ENCODE peak calls at places on chromosomes 1 and 21, in four cellular contexts. H is transverse colon, C is mammary epithelial cell, Q is A549. P is an unnamed sample.

GRCh38 chr21:38811257-38811656 is 5.5 kb downstream of the ETS2 start:
- DNase-seq in C (peak; percentile 98), Q (peak; percentile 35), H (no peak), P (peak; percentile 96)

GRCh38 chr1:64948905-64949833 is 17.2 kb downstream of the JAK1 start:
- DNase-seq in H (no peak), Q (no peak), C (peak; percentile 71), P (peak; percentile 80)

GRCh38 chr1:58204284-58204683 is 342.2 kb downstream of the OMA1 start:
- DNase-seq in C (no peak), Q (peak; percentile 1), H (no peak), P (no peak)

GRCh38 chr1:160544647-160545046 is 21.6 kb upstream of the SLAMF6 start:
- DNase-seq in C (no peak), Q (peak; percentile 28), H (no peak), P (peak; percentile 24)

GRCh38 chr1:111176678-111177077 is 23.8 kb downstream of the DENND2D start:
- DNase-seq in C (no peak), Q (no peak), H (no peak), P (no peak)

GRCh38 chr1:46719689-46720088 is 775 bp upstream of the EFCAB14 start:
- DNase-seq in H (peak; percentile 59), Q (no peak), C (peak; percentile 20), P (peak; percentile 67)

GRCh38 chr1:65253800-65254319 is 55.5 kb upstream of the DNAJC6 start:
- DNase-seq in H (no peak), Q (no peak), C (peak; percentile 51), P (peak; percentile 67)

GRCh38 chr1:44129616-44130500 is 11.2 kb downstream of the KLF17 start:
- DNase-seq in C (no peak), H (no peak), Q (no peak), P (no peak)

GRCh38 chr1:21100496-21100895 is 76.2 kb downstream of the EIF4G3 start:
- DNase-seq in H (no peak), Q (no peak), C (no peak), P (peak; percentile 15)

GRCh38 chr1:75922698-75923097 is 9.5 kb downstream of the ASB17 start:
- DNase-seq in C (no peak), H (no peak), Q (no peak), P (no peak)

GRCh38 chr21:27101533-27101932 is 134.6 kb upstream of the ADAMTS5 start:
- DNase-seq in H (no peak), Q (no peak), C (no peak), P (no peak)

GRCh38 chr1:168437821-168438220 is 106.0 kb downstream of the XCL2 start:
- DNase-seq in Q (no peak), C (peak; percentile 56), H (no peak), P (peak; percentile 36)

GRCh38 chr1:82177190-82177589 is 376.5 kb downstream of the ADGRL2 start:
- DNase-seq in Q (no peak), H (no peak), C (peak; percentile 9), P (peak; percentile 59)

DNA sequence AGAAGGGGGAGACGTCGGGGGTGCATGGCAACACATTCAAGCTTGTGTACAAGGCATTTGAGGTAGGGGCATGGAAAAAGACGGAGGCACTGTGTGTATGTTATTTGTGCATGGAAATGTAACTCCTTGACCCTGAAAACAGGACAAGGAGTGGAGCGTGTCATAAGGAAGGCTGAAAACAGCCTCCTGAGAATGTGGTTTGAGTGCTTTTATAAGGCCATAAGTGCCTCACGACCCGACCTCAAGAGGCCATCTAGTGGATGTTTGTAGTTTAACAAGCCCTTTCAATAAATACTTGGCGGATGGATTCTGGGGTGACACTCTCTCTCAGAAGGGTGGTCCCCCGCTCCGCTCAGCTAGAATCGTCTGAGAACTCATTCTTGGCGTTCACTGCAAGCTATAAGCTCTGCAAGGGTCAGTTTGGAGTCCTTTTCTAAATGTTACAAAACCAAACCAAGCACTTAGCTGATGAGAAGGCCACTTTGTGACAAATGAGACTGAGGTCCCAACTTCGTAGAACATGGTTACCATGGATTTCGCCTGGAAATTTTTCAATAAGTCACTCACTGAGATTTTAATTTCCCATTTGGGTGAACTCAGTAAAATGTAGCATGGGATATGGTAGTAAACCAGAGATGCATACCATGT is 38.8 kb upstream of the CLCA4 start:
- DNase-seq in C (no peak), H (no peak), Q (peak; percentile 21), P (peak; percentile 46)
- TF ChIP-seq CTCF in C (peak; percentile 35), H (peak; percentile 62), Q (peak; percentile 29), P (peak; percentile 46)

GRCh38 chr1:231604276-231604621 is 22.3 kb upstream of the DISC1 start:
- DNase-seq in C (no peak), H (no peak), Q (no peak), P (no peak)
- H3K4me3 ChIP-seq in C (no peak overlapping the region), H (peak overlapping the region; percentile 55), Q (peak overlapping the region; percentile 48), P (no peak overlapping the region)

GRCh38 chr21:42539931-42540343 is 26.3 kb downstream of the SLC37A1 start:
- DNase-seq in H (no peak), C (no peak), Q (no peak), P (no peak)
- TF ChIP-seq CTCF in H (no peak), C (no peak), Q (no peak), P (peak; percentile 9)

DNA sequence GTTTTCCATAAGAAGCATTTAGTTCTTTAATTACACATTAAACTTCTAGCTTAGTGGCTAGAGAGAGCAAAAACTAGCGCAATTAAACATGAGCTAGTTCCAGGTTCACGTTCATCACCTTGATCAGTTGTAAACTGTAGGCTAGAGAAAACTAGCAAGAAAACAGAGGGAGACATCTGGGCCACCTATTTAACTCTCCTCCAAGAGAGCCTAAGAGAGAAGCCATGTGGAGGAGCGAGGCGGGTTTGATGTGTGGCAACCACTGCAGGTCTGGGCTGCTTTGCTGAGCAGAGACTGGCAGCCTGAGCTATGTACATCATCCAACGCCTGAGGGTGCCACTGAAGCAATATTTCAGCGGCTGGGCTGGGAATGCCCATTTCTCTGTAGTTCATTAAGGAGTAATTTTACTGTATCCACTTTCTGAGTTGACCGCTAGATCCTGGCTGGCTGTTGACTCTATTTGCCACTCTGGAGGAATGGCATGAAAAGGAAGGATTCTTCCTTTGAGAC is 252.9 kb downstream of the DYRK1A start:
- DNase-seq in Q (no peak), H (no peak), C (peak; percentile 79), P (peak; percentile 93)
- H3K4me3 ChIP-seq in Q (no peak overlapping the region), H (no peak overlapping the region), C (no peak overlapping the region), P (no peak overlapping the region)

GRCh38 chr1:197400522-197400902 is 132.5 kb downstream of the CRB1 start:
- DNase-seq in C (no peak), H (no peak), Q (no peak), P (no peak)
- TF ChIP-seq CTCF in C (no peak), H (no peak), Q (no peak), P (no peak)

GRCh38 chr1:165441166-165441955 is 3.6 kb downstream of the RXRG start:
- DNase-seq in Q (no peak), H (no peak), C (no peak), P (no peak)

GRCh38 chr1:165444897-165445370 is at the start of gene RXRG:
- DNase-seq in C (peak; percentile 1), H (no peak), Q (no peak), P (peak; percentile 9)

GRCh38 chr1:165443539-165444289 is 1.2 kb downstream of the RXRG start:
- DNase-seq in C (no peak), Q (no peak), H (no peak), P (no peak)

GRCh38 chr1:165442053-165442452 is 2.9 kb downstream of the RXRG start:
- DNase-seq in H (no peak), Q (no peak), C (no peak), P (no peak)

DNA sequence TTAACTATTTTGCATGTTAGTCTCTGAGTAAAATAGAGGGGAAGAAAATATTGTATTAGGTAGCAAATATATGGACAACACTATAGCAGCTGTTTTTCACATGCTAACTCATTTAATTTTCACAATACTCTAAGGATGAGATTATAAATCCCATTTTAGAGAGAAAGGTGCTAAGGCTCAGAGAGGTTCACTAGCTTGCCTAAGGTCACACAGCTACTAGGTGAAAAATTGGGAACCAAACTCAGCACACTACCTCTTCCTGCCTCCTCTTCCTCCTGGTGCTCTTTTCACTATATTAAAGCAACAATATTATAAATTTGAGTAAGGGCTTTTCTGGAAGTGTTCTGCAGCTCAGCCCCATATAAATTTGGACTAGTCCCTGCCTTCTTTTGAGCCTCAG is 2.3 kb downstream of the RXRG start:
- DNase-seq in C (no peak), Q (no peak), H (no peak), P (no peak)
- H3K4me3 ChIP-seq in C (no peak overlapping the region), Q (no peak overlapping the region), H (no peak overlapping the region), P (no peak overlapping the region)

DNA sequence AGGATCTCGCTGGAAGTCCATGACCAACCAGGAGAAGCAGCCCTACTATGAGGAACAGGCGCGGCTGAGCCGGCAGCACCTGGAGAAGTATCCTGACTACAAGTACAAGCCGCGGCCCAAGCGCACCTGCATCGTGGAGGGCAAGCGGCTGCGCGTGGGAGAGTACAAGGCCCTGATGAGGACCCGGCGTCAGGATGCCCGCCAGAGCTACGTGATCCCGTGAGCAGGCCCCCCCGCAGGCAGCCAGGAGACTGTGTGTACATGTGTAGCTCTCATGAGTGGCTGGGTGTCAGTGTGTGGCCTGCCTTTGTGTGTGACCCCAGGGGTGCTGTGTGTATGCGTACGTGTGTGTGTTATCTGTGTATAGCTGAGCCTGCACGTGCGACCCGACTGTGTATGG is 27.2 kb downstream of the ETNK2 start:
- DNase-seq in C (no peak), Q (no peak), H (no peak), P (no peak)
- TF ChIP-seq CTCF in C (no peak), Q (no peak), H (no peak), P (no peak)

DNA sequence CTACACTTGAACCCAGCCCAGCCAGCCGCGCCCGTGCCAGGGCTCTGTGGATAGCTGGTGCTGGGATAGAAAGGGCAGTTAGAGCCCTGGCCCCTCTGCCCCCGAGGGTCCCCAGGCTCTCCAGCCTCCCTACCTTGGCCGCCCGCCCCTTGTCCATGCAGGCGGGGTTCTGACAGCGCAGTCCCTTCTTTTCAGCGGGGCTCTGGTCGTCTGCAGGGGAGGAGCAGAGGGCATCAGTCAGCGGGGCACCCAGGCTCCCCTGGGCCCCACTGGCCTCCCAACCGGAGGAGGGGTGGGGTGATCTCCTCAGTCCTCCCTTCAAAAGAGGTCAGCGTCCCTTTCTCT is 4.9 kb upstream of the PLEKHG5 start:
- DNase-seq in Q (no peak), C (no peak), H (no peak), P (no peak)
- H3K4me3 ChIP-seq in Q (peak overlapping the region; percentile 66), C (peak overlapping the region; percentile 75), H (peak overlapping the region; percentile 60), P (peak overlapping the region; percentile 68)

GRCh38 chr21:45930792-45931191 is 50.8 kb upstream of the COL6A1 start:
- DNase-seq in C (no peak), Q (no peak), H (no peak), P (no peak)
- TF ChIP-seq CTCF in C (no peak), Q (no peak), H (no peak), P (no peak)

DNA sequence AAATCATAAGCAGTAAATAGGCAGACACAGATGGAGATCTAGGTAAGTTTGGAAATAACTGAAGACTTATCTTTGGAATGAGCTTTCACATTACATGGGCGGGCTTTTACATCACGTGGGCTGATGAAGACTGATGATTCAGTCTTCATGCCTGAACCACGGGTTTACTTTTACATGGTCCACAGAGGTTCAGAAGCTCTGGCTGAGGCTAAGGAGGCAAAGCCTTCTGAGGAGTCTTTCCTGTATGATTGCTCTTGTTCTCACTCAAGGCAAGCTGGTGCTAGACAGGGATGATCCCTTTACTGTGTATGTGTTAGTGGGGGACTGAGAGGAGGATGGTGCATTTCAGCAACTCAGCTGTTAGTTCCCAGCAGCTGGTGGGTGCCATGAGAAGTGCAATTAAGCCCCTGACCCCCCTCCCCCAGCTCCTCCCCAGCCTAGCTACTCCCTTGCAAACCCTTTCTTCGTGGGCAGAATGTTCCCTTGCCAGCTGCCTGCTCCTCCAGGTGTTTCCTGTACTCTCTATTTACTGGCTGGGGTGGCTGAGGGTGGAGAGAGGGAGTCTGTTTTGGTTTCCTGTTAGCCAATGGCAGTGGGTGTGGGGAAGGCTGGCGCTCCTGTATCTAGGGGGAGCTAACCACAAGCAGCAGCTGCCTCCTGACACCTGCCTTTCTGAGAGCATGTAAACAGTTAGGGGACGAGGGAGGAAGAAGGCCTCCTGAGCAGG is 15.4 kb downstream of the BTG2 start:
- DNase-seq in H (peak; percentile 87), C (peak; percentile 51), Q (no peak), P (peak; percentile 60)
- H3K4me3 ChIP-seq in H (no peak overlapping the region), C (no peak overlapping the region), Q (no peak overlapping the region), P (no peak overlapping the region)

P was measured in epithelial cell of esophagus.